ENCODE peak calls at places on chromosome 1, in four cellular contexts. J, G, N and I are unnamed samples.

GRCh38 chr1:11700655-11701467 is 9.4 kb downstream of the DRAXIN start:
- DNase-seq in J (peak; percentile 37), G (no peak), N (no peak), I (no peak)

GRCh38 chr1:119859647-119860046 is 36.7 kb downstream of the ADAM30 start:
- DNase-seq in J (no peak), G (peak; percentile 21), N (peak; percentile 88), I (peak; percentile 87)

GRCh38 chr1:54284781-54285563 is 85.0 kb downstream of the MRPL37 start:
- DNase-seq in J (no peak), G (no peak), N (no peak), I (no peak)

GRCh38 chr1:2330511-2331199 is 60.7 kb downstream of the MORN1 start:
- DNase-seq in J (no peak), G (no peak), N (peak; percentile 96), I (no peak)

GRCh38 chr1:59520759-59521442 is 224.0 kb downstream of the FGGY start:
- DNase-seq in J (no peak), G (no peak), N (no peak), I (no peak)

GRCh38 chr1:35031103-35031452 is 667 bp downstream of the ZMYM6 start:
- DNase-seq in J (peak; percentile 43), G (no peak), N (peak; percentile 81), I (peak; percentile 38)

GRCh38 chr1:25037174-25038074 is 107.3 kb upstream of the RUNX3 start:
- DNase-seq in J (peak; percentile 70), G (peak; percentile 48), N (peak; percentile 58), I (peak; percentile 68)

GRCh38 chr1:156241311-156241811 is 623 bp upstream of the BGLAP start:
- DNase-seq in J (no peak), G (no peak), N (peak; percentile 73), I (peak; percentile 85)

GRCh38 chr1:202821467-202821866 is 10.7 kb downstream of the PCAT6 start:
- DNase-seq in J (no peak), G (no peak), N (peak; percentile 58), I (no peak)

GRCh38 chr1:226212545-226212944 is 10.9 kb upstream of the MIXL1 start:
- DNase-seq in J (no peak), G (no peak), N (no peak), I (no peak)

GRCh38 chr1:33433509-33434362 is 2.8 kb upstream of the PHC2 start:
- DNase-seq in J (no peak), G (peak; percentile 99), N (peak; percentile 98), I (peak; percentile 99)

GRCh38 chr1:32983039-32983438 is 18.4 kb upstream of the RNF19B start:
- DNase-seq in J (no peak), G (no peak), N (no peak), I (no peak)

GRCh38 chr1:220326578-220326977 is 54.3 kb upstream of the RAB3GAP2 start:
- DNase-seq in J (no peak), G (no peak), N (peak; percentile 30), I (peak; percentile 88)

GRCh38 chr1:245879091-245879490 is 628.0 kb downstream of the SMYD3 start:
- DNase-seq in J (no peak), G (no peak), N (no peak), I (no peak)

GRCh38 chr1:112478314-112478713 is 30.5 kb upstream of the WNT2B start:
- DNase-seq in J (no peak), G (no peak), N (no peak), I (no peak)

GRCh38 chr1:197178998-197179397 is 32.5 kb upstream of the ASPM start:
- DNase-seq in J (no peak), G (no peak), N (peak; percentile 71), I (peak; percentile 26)

GRCh38 chr1:161440312-161440894 is 64.9 kb upstream of the FCGR2A start:
- DNase-seq in J (peak; percentile 93), G (no peak), N (peak; percentile 73), I (peak; percentile 84)

GRCh38 chr1:64396817-64397216 is 73.1 kb upstream of the CACHD1 start:
- DNase-seq in J (peak; percentile 20), G (peak; percentile 26), N (no peak), I (no peak)

GRCh38 chr1:20483833-20484525 is 2.0 kb downstream of the CAMK2N1 start:
- DNase-seq in J (peak; percentile 72), G (no peak), N (peak; percentile 55), I (peak; percentile 28)

GRCh38 chr1:179230251-179230650 is 774 bp upstream of the ABL2 start:
- DNase-seq in J (no peak), G (no peak), N (peak; percentile 82), I (peak; percentile 80)

GRCh38 chr1:108066808-108067207 is 101.8 kb upstream of the VAV3 start:
- DNase-seq in J (no peak), G (no peak), N (no peak), I (no peak)

GRCh38 chr1:211132681-211133392 is 1.1 kb downstream of the KCNH1 start:
- DNase-seq in J (peak; percentile 43), G (no peak), N (no peak), I (no peak)

GRCh38 chr1:32606972-32607371 is 43.4 kb downstream of the ZBTB8OS start:
- DNase-seq in J (no peak), G (no peak), N (no peak), I (no peak)

GRCh38 chr1:55331355-55331754 is 116.2 kb upstream of the USP24 start:
- DNase-seq in J (no peak), G (no peak), N (no peak), I (no peak)

GRCh38 chr1:207941664-207942063 is 30.7 kb upstream of the CD34 start:
- DNase-seq in J (no peak), G (no peak), N (peak; percentile 62), I (no peak)

GRCh38 chr1:35173516-35174224 is 19.3 kb downstream of the SFPQ start:
- DNase-seq in J (no peak), G (no peak), N (no peak), I (no peak)

DNA sequence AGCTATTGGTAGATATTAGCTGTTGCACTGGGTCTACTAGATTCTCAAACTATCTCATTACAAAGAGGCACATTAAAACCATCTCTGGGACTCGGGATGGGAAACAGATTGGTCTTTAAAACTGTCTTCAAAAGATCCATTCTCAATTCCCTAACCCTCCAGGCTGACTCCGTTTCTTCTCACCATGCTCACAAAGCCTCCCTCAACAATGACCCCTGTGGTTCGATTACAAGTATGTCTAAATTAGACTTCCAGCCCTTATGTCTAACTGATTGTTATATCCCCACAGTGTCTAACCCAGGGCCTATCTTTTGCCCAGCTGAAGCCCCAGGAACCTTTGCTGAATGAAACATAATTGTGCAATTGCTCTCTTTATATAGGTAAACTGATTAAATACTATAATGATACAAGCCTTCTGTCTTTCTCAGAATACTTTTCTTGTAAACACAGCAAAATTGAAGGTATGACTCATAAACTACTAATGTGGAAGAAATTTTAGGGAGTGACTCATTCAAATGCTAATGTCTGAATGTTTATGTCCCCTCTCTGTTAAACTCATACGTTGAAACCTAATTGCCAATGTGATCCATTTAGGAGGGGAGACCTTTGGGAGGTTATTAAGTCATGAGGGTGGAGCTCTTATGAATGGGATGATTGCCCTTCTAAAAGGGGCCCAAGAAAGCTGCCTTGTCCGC is 65.6 kb upstream of the DAB1 start:
- DNase-seq in J (peak; percentile 8), G (no peak), N (peak; percentile 81), I (peak; percentile 61)
- TF ChIP-seq EZH2phosphoT487 in J (no peak), G (no peak), N (no peak), I (no peak)

DNA sequence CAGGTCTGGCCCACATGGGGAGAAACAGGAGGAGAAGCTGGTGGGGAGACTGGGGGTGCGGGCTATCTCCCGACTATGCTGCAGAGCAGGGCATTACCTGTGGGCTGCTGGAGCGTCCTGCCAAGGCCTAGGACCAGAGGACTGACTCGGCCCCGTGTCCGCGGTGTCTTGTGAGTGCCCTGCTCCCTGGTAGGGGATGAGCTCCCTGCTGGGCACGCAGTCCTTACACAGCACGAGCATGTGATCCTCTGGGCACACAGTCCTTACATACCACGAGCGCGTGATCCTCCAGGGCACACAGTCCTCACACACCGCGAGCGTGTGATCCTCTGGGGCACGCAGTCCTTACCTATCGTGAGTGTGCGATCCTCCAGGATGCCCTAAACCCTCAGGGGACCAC is 31.8 kb upstream of the CSF3R start:
- DNase-seq in J (no peak), G (no peak), N (no peak), I (no peak)
- H3K9ac ChIP-seq in J (no peak overlapping the region), G (no peak overlapping the region), N (no peak overlapping the region), I (no peak overlapping the region)

GRCh38 chr1:228004887-228005462 is 1.8 kb upstream of the WNT3A start:
- DNase-seq in J (peak; percentile 42), G (no peak), N (no peak), I (no peak)

GRCh38 chr1:228007054-228007800 is 429 bp downstream of the WNT3A start:
- DNase-seq in J (peak; percentile 54), G (no peak), N (peak; percentile 31), I (no peak)

GRCh38 chr1:228006793-228007053 is at the start of gene WNT3A:
- DNase-seq in J (no peak), G (no peak), N (no peak), I (no peak)

GRCh38 chr1:228005511-228006033 is 1.2 kb upstream of the WNT3A start:
- DNase-seq in J (no peak), G (no peak), N (peak; percentile 23), I (peak; percentile 21)

GRCh38 chr1:228006034-228006792 is 585 bp upstream of the WNT3A start:
- DNase-seq in J (no peak), G (no peak), N (no peak), I (no peak)
- TF ChIP-seq EZH2 in J (peak; percentile 81), G (no peak), N (no peak), I (peak; percentile 46)

GRCh38 chr1:217734973-217735372 is 103.8 kb downstream of the SPATA17 start:
- DNase-seq in J (peak; percentile 34), G (no peak), N (peak; percentile 63), I (peak; percentile 22)
- TF ChIP-seq EZH2phosphoT487 in J (no peak), G (no peak), N (no peak), I (no peak)

GRCh38 chr1:9892563-9893528 is 17.2 kb downstream of the CTNNBIP1 start:
- DNase-seq in J (peak; percentile 65), G (peak; percentile 87), N (peak; percentile 94), I (peak; percentile 97)

GRCh38 chr1:9888886-9889285 is 21.2 kb downstream of the CTNNBIP1 start:
- DNase-seq in J (no peak), G (no peak), N (no peak), I (no peak)

GRCh38 chr1:9889411-9889810 is 20.7 kb downstream of the CTNNBIP1 start:
- DNase-seq in J (no peak), G (no peak), N (no peak), I (no peak)

GRCh38 chr1:9891207-9891606 is 18.9 kb downstream of the CTNNBIP1 start:
- DNase-seq in J (peak; percentile 84), G (no peak), N (peak; percentile 14), I (peak; percentile 26)

DNA sequence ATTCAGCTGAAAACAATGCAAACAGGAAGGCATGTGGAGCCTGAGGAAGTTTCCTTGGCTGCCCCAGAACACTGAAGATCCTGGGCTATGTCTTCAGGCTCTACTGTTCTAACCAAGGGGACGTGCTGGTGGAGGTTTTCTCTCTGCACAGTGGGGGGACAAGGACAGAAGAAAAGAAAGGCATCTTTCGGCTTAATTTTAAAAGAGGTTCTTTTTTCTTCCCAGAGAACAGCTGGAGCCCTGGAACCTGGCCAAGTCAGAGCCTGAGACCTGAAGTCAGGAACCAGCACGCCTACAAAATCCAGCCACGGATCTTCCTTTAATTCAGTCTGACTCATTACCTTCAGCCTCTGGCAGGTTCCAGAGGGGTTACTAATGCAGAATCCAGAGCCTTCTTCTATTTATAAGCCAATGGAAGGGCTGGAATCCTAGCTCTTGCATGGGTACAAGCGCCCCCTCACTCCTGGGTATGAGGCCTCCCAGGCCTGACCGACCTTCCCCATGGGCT is 19.8 kb downstream of the CTNNBIP1 start:
- DNase-seq in J (peak; percentile 70), G (peak; percentile 87), N (peak; percentile 95), I (peak; percentile 94)
- H3K9ac ChIP-seq in J (no peak overlapping the region), G (peak overlapping the region; percentile 30), N (peak overlapping the region; percentile 30), I (peak overlapping the region; percentile 12)